ENCODE peak calls at places on chromosome 3, in six cellular contexts. Y is stimulated activated CD8-positive, alpha-beta memory T cell treated with anti-CD3 and anti-CD28 coated beads, Interleukin-2, amount 100 ng/mL, for 48 hours; I is T-helper 1 cell; E is GM03348; T is DMS53; V is NB4. W is an unnamed sample.

GRCh38 chr3:114128826-114129225 is 50.0 kb downstream of the DRD3 start:
- DNase-seq in Y (no peak), I (no peak), E (no peak), T (no peak), V (no peak), W (peak)

GRCh38 chr3:16311960-16312451 is 47.0 kb downstream of the OXNAD1 start:
- DNase-seq in Y (no peak), I (peak), E (peak), T (no peak), V (peak), W (peak)

GRCh38 chr3:20190991-20191390 is 5.0 kb upstream of the SGO1 start:
- DNase-seq in Y (no peak), I (no peak), E (no peak), T (no peak), V (no peak), W (no peak)

GRCh38 chr3:133124511-133124910 is 86.3 kb downstream of the TMEM108 start:
- DNase-seq in Y (no peak), I (no peak), E (no peak), T (no peak), V (no peak), W (no peak)

GRCh38 chr3:112124901-112125607 is 8.0 kb downstream of the GCSAM start:
- DNase-seq in Y (no peak), I (no peak), E (no peak), T (peak), V (no peak), W (no peak)

GRCh38 chr3:194104041-194104751 is 31.8 kb upstream of the HES1 start:
- DNase-seq in Y (no peak), I (no peak), E (no peak), T (no peak), V (peak), W (no peak)

GRCh38 chr3:126110431-126111125 is 26.7 kb upstream of the SLC41A3 start:
- DNase-seq in Y (no peak), I (no peak), E (no peak), T (no peak), V (no peak), W (no peak)

GRCh38 chr3:169133178-169134161 is 530.0 kb downstream of the MECOM start:
- DNase-seq in Y (no peak), I (no peak), E (peak), T (peak), V (peak), W (peak)

GRCh38 chr3:108123326-108123725 is 32.5 kb upstream of the CD47 start:
- DNase-seq in Y (no peak), I (no peak), E (no peak), T (no peak), V (no peak), W (no peak)

GRCh38 chr3:45976191-45977091 is 19.2 kb downstream of the FYCO1 start:
- DNase-seq in Y (no peak), I (peak), E (no peak), T (no peak), V (no peak), W (no peak)

GRCh38 chr3:52218953-52219650 is 6.3 kb downstream of the TLR9 start:
- DNase-seq in Y (no peak), I (no peak), E (no peak), T (no peak), V (no peak), W (peak)

GRCh38 chr3:123739754-123740153 is 144.4 kb downstream of the MYLK start:
- DNase-seq in Y (no peak), I (no peak), E (no peak), T (no peak), V (no peak), W (peak)

GRCh38 chr3:188546835-188547670 is 393.1 kb downstream of the LPP start:
- DNase-seq in Y (no peak), I (no peak), E (no peak), T (peak), V (no peak), W (peak)

GRCh38 chr3:47315069-47315647 is 32.4 kb downstream of the KLHL18 start:
- DNase-seq in Y (no peak), I (no peak), E (no peak), T (no peak), V (no peak), W (peak)

GRCh38 chr3:72092778-72093177 is 307.8 kb upstream of the PROK2 start:
- DNase-seq in Y (no peak), I (no peak), E (no peak), T (no peak), V (no peak), W (no peak)

GRCh38 chr3:3053974-3054373 is 56.2 kb downstream of the IL5RA start:
- DNase-seq in Y (no peak), I (no peak), E (no peak), T (no peak), V (no peak), W (peak)

GRCh38 chr3:56919137-56919796 is 117.5 kb upstream of the ARHGEF3 start:
- DNase-seq in Y (no peak), I (no peak), E (no peak), T (peak), V (no peak), W (no peak)

GRCh38 chr3:128201158-128201755 is 48.0 kb downstream of the EEFSEC start:
- DNase-seq in Y (no peak), I (no peak), E (no peak), T (no peak), V (no peak), W (no peak)

GRCh38 chr3:189192725-189193124 is 21.0 kb downstream of the TPRG1 start:
- DNase-seq in Y (no peak), I (no peak), E (no peak), T (no peak), V (no peak), W (no peak)

GRCh38 chr3:49029563-49029884 is 326 bp upstream of the IMPDH2 start:
- DNase-seq in Y (no peak), I (peak), E (no peak), T (no peak), V (no peak), W (no peak)

GRCh38 chr3:185423178-185423577 is 60.2 kb downstream of the MAP3K13 start:
- DNase-seq in Y (no peak), I (no peak), E (peak), T (peak), V (peak), W (peak)

GRCh38 chr3:46576-46975 is 150.0 kb upstream of the CHL1 start:
- DNase-seq in Y (no peak), I (no peak), E (no peak), T (no peak), V (no peak), W (no peak)

GRCh38 chr3:126292318-126293070 is 64.7 kb downstream of the KLF15 start:
- DNase-seq in Y (no peak), I (no peak), E (no peak), T (no peak), V (no peak), W (no peak)

GRCh38 chr3:61682671-61683408 is 121.5 kb downstream of the PTPRG start:
- DNase-seq in Y (no peak), I (no peak), E (peak), T (no peak), V (no peak), W (peak)

GRCh38 chr3:58531956-58532355 is 5.0 kb downstream of the ACOX2 start:
- DNase-seq in Y (no peak), I (no peak), E (peak), T (peak), V (peak), W (no peak)

GRCh38 chr3:113216393-113216792 is 5.0 kb downstream of the BOC start:
- DNase-seq in Y (no peak), I (no peak), E (no peak), T (no peak), V (no peak), W (no peak)

GRCh38 chr3:180707921-180708320 is 28.6 kb upstream of the CCDC39 start:
- DNase-seq in Y (no peak), I (no peak), E (no peak), T (peak), V (no peak), W (no peak)

GRCh38 chr3:116446037-116446436 is 750 bp upstream of the LSAMP start:
- DNase-seq in Y (no peak), I (no peak), E (no peak), T (peak), V (no peak), W (no peak)